ENCODE peak calls at places on chromosomes 7 and 10, in ten cellular contexts. K is neuronal stem cell, A is astrocyte, U is sigmoid colon, Y is adipocyte, N is brain microvascular endothelial cell, T is transverse colon, I is upper lobe of right lung, X is ovary, W is heart right ventricle. Z is an unnamed sample.

GRCh38 chr10:3496138-3496537 is 288.9 kb downstream of the KLF6 start:
- DNase-seq in T (no peak), N (no peak), Y (no peak), X (no peak), W (no peak), K (no peak), A (no peak), U (no peak), I (no peak), Z (no peak)

GRCh38 chr7:117837841-117838240 is 35.4 kb downstream of the CTTNBP2 start:
- DNase-seq in K (no peak), Y (no peak), X (no peak), I (no peak), U (no peak), T (no peak), A (no peak), W (no peak), N (no peak), Z (no peak)

GRCh38 chr10:11373626-11374310 is 237.7 kb downstream of the USP6NL start:
- DNase-seq in W (no peak), I (no peak), X (no peak), A (peak; percentile 2), Y (no peak), N (no peak), K (no peak), T (no peak), U (no peak), Z (peak; percentile 79)

GRCh38 chr10:24958701-24959392 is 6.4 kb upstream of the PRTFDC1 start:
- DNase-seq in A (peak; percentile 90), T (peak; percentile 18), X (no peak), Y (peak; percentile 44), I (no peak), W (peak; percentile 42), N (peak; percentile 40), K (no peak), U (peak; percentile 82), Z (peak; percentile 20)

GRCh38 chr7:16365177-16365576 is 56.2 kb downstream of the CRPPA start:
- DNase-seq in N (no peak), Y (peak; percentile 29), W (no peak), X (no peak), U (no peak), T (no peak), A (no peak), I (no peak), K (no peak), Z (no peak)

GRCh38 chr7:114428211-114428610 is 13.6 kb downstream of the FOXP2 start:
- DNase-seq in X (no peak), W (no peak), Y (no peak), K (no peak), I (no peak), A (no peak), T (no peak), N (no peak), U (no peak), Z (no peak)

GRCh38 chr7:192701-193536 is 548 bp downstream of the FAM20C start:
- DNase-seq in X (no peak), W (no peak), Y (peak; percentile 61), N (no peak), K (no peak), I (no peak), T (peak; percentile 35), A (no peak), U (no peak), Z (no peak)

GRCh38 chr7:151251926-151252835 is 3.7 kb upstream of the SMARCD3 start:
- DNase-seq in Y (peak; percentile 90), N (peak; percentile 45), A (peak; percentile 67), K (peak; percentile 61), W (peak; percentile 76), X (peak; percentile 82), I (peak; percentile 87), U (peak; percentile 89), T (peak; percentile 54), Z (peak; percentile 49)

GRCh38 chr7:1977059-1977875 is 255.5 kb downstream of the MAD1L1 start:
- DNase-seq in W (no peak), A (no peak), K (no peak), T (no peak), U (no peak), X (no peak), N (no peak), Y (no peak), I (peak; percentile 53), Z (no peak)

GRCh38 chr7:1975179-1975578 is 257.6 kb downstream of the MAD1L1 start:
- DNase-seq in U (no peak), A (no peak), Y (no peak), I (no peak), T (no peak), N (no peak), X (no peak), W (no peak), K (no peak), Z (no peak)

GRCh38 chr7:1974714-1975113 is 258.0 kb downstream of the MAD1L1 start:
- DNase-seq in K (no peak), T (no peak), X (no peak), N (no peak), Y (no peak), A (no peak), W (no peak), U (no peak), I (peak; percentile 52), Z (no peak)

GRCh38 chr7:1974290-1974689 is 258.5 kb downstream of the MAD1L1 start:
- DNase-seq in Y (no peak), A (no peak), U (no peak), W (no peak), T (no peak), K (no peak), I (no peak), X (no peak), N (no peak), Z (no peak)

GRCh38 chr7:1975581-1975980 is 257.2 kb downstream of the MAD1L1 start:
- DNase-seq in I (peak; percentile 42), Y (no peak), A (no peak), W (no peak), X (no peak), U (no peak), T (no peak), K (no peak), N (no peak), Z (no peak)
- H3K36me3 ChIP-seq in I (no peaks in the 10 kb centered on the region), Y (peaks cover 7% of the 10 kb centered on the region), A (no peaks in the 10 kb centered on the region), W (no peaks in the 10 kb centered on the region), X (no peaks in the 10 kb centered on the region), U (no peaks in the 10 kb centered on the region), T (no peaks in the 10 kb centered on the region), K (peaks cover 20% of the 10 kb centered on the region), N (peaks cover 3% of the 10 kb centered on the region), Z (no peaks in the 10 kb centered on the region)

GRCh38 chr7:101240226-101241014 is 2.8 kb upstream of the CLDN15 start:
- DNase-seq in K (no peak), A (no peak), W (no peak), I (no peak), X (no peak), Y (no peak), N (no peak), T (no peak), U (no peak), Z (no peak)
- H3K36me3 ChIP-seq in K (peaks cover 51% of the 10 kb centered on the region), A (peaks cover 2% of the 10 kb centered on the region), W (no peaks in the 10 kb centered on the region), I (peaks cover 31% of the 10 kb centered on the region), X (no peaks in the 10 kb centered on the region), Y (peaks cover 11% of the 10 kb centered on the region), N (peaks cover 32% of the 10 kb centered on the region), T (no peaks in the 10 kb centered on the region), U (peaks cover 19% of the 10 kb centered on the region), Z (peaks cover 3% of the 10 kb centered on the region)

GRCh38 chr7:158702196-158702595 is 2.4 kb downstream of the NCAPG2 start:
- DNase-seq in T (no peak), U (no peak), X (no peak), I (no peak), A (no peak), K (no peak), W (no peak), N (no peak), Y (no peak), Z (no peak)

GRCh38 chr7:158700008-158700407 is 4.6 kb downstream of the NCAPG2 start:
- DNase-seq in N (no peak), T (no peak), Y (no peak), U (no peak), X (no peak), W (no peak), I (no peak), K (no peak), A (no peak), Z (no peak)

GRCh38 chr7:158695726-158696452 is 8.7 kb downstream of the NCAPG2 start:
- DNase-seq in T (peak; percentile 74), A (peak; percentile 64), X (peak; percentile 73), I (no peak), N (peak; percentile 83), W (peak; percentile 83), U (peak; percentile 83), K (no peak), Y (peak; percentile 85), Z (no peak)

GRCh38 chr7:158699341-158699740 is 5.3 kb downstream of the NCAPG2 start:
- DNase-seq in N (no peak), X (no peak), T (no peak), I (no peak), K (no peak), W (no peak), Y (no peak), U (no peak), A (no peak), Z (no peak)

DNA sequence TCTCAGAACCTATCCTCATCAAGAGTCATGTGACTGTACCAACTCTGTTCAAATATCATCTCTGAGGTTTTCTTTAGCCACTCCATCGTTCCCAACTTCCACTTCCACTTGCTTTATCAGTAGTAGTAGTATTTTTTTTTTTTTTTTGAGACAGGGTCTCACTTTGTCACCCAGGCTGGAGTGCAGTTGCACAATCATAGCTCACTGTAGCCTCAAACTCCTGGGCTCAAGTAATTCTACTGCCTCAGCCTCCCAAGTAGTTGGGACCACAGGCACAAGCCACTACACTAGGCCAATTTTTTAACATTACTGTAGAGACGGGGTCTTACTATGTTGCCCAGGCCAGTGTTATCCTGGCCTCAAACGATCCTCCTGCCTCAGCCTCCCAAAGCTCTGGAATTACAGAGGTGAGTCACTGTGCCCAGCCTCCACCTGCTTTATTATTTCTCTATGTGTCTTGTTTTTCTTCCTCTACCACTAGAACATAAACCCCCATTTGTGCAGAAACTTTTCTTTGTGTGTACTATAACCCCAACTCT is 5.9 kb downstream of the NCAPG2 start:
- DNase-seq in A (no peak), I (no peak), W (no peak), T (no peak), X (no peak), N (no peak), K (no peak), Y (no peak), U (no peak), Z (no peak)
- H3K36me3 ChIP-seq in A (peaks cover 8% of the 10 kb centered on the region), I (no peaks in the 10 kb centered on the region), W (no peaks in the 10 kb centered on the region), T (no peaks in the 10 kb centered on the region), X (no peaks in the 10 kb centered on the region), N (no peaks in the 10 kb centered on the region), K (peaks cover 89% of the 10 kb centered on the region), Y (no peaks in the 10 kb centered on the region), U (no peaks in the 10 kb centered on the region), Z (peaks cover 35% of the 10 kb centered on the region)

GRCh38 chr7:128848289-128849155 is 14.1 kb upstream of the ATP6V1F start:
- DNase-seq in A (no peak), K (no peak), U (no peak), Y (no peak), W (no peak), X (no peak), N (no peak), T (no peak), I (no peak), Z (no peak)

GRCh38 chr7:128846781-128847444 is 15.7 kb upstream of the ATP6V1F start:
- DNase-seq in N (no peak), T (no peak), Y (no peak), X (no peak), I (no peak), U (no peak), W (no peak), K (no peak), A (no peak), Z (no peak)

GRCh38 chr7:128849156-128849515 is 13.5 kb upstream of the ATP6V1F start:
- DNase-seq in A (no peak), T (no peak), Y (no peak), N (no peak), I (no peak), K (no peak), W (no peak), U (no peak), X (no peak), Z (no peak)

GRCh38 chr7:128845987-128846386 is 15.8 kb downstream of the FLNC start:
- DNase-seq in N (no peak), A (no peak), I (no peak), Y (no peak), K (no peak), W (no peak), X (no peak), T (no peak), U (no peak), Z (no peak)

DNA sequence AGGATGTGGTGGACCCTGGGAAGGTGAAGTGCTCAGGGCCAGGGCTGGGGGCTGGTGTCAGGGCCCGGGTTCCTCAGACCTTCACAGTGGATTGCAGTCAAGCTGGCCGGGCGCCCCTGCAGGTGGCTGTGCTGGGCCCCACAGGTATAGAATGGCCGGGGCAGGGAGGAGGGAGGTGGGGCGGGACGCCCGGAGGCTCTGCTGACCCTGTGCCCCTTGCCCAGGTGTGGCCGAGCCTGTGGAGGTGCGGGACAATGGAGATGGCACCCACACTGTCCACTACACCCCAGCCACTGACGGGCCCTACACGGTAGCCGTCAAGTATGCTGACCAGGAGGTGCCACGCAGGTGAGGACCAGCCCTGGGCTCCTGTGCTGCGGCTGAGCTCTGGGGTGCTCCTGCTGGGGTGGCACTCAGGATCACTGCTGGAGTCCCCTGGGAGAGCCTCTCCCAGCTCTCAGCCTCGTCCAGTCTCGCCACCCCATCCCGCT is 14.9 kb upstream of the ATP6V1F start:
- DNase-seq in N (no peak), A (no peak), X (no peak), U (no peak), I (no peak), W (no peak), K (no peak), Y (no peak), T (no peak), Z (no peak)
- H3K36me3 ChIP-seq in N (peaks cover 96% of the 10 kb centered on the region), A (peaks cover 76% of the 10 kb centered on the region), X (no peaks in the 10 kb centered on the region), U (peaks cover 96% of the 10 kb centered on the region), I (no peaks in the 10 kb centered on the region), W (no peaks in the 10 kb centered on the region), K (no peaks in the 10 kb centered on the region), Y (peaks cover 97% of the 10 kb centered on the region), T (no peaks in the 10 kb centered on the region), Z (peaks cover 11% of the 10 kb centered on the region)